ENCODE peak calls at places on chromosomes 16 and 17, in nine cellular contexts. I, L, D, V, T, K, M, F and S are unnamed samples.

GRCh38 chr17:59769891-59770290 is 62.4 kb downstream of the VMP1 start:
- DNase-seq in I (no peak), D (no peak), V (no peak), K (no peak), T (no peak), F (no peak), M (no peak), L (no peak), S (peak; percentile 31)

GRCh38 chr17:6209829-6210228 is 139.7 kb downstream of the WSCD1 start:
- DNase-seq in I (no peak), M (no peak), L (no peak), T (no peak), K (no peak), F (no peak), V (no peak), D (no peak), S (no peak)

GRCh38 chr17:80487511-80487910 is 11.1 kb upstream of the NPTX1 start:
- DNase-seq in D (no peak), K (no peak), T (no peak), F (no peak), I (no peak), L (no peak), V (no peak), M (no peak), S (no peak)

GRCh38 chr16:28097500-28097899 is 34.0 kb upstream of the GSG1L start:
- DNase-seq in F (no peak), K (no peak), T (no peak), V (no peak), I (no peak), D (no peak), M (no peak), L (no peak), S (no peak)

GRCh38 chr17:32264140-32264799 is 1.4 kb upstream of the RHBDL3 start:
- DNase-seq in L (no peak), V (peak; percentile 41), F (no peak), D (no peak), T (no peak), K (no peak), M (no peak), I (no peak), S (no peak)

GRCh38 chr17:16920628-16921020 is 51.3 kb downstream of the TNFRSF13B start:
- DNase-seq in L (no peak), I (no peak), D (no peak), M (no peak), V (no peak), K (no peak), F (no peak), T (no peak), S (no peak)

GRCh38 chr16:87360862-87361610 is 22.5 kb downstream of the FBXO31 start:
- DNase-seq in K (no peak), L (no peak), M (no peak), T (no peak), D (no peak), F (no peak), I (no peak), V (no peak), S (no peak)

GRCh38 chr16:2060346-2060745 is 12.6 kb downstream of the TSC2 start:
- DNase-seq in I (no peak), L (no peak), F (no peak), T (no peak), V (no peak), M (no peak), K (no peak), D (no peak), S (no peak)

GRCh38 chr17:51739245-51739886 is 419.1 kb downstream of the CA10 start:
- DNase-seq in L (no peak), F (no peak), I (no peak), V (no peak), T (no peak), K (no peak), M (no peak), D (no peak), S (no peak)

GRCh38 chr17:20223808-20224328 is 214.7 kb downstream of the SPECC1 start:
- DNase-seq in I (no peak), D (no peak), F (no peak), L (no peak), K (no peak), V (peak; percentile 36), T (no peak), M (peak; percentile 10), S (no peak)

GRCh38 chr17:75412455-75413317 is 7.2 kb upstream of the GRB2 start:
- DNase-seq in M (peak; percentile 62), T (peak; percentile 38), V (peak; percentile 75), D (peak; percentile 48), L (peak; percentile 76), I (peak; percentile 51), K (peak; percentile 60), F (no peak), S (peak; percentile 57)

GRCh38 chr17:82736511-82737185 is 1.2 kb downstream of the FN3K start:
- DNase-seq in M (no peak), K (no peak), I (no peak), D (no peak), F (no peak), T (no peak), V (no peak), L (no peak), S (no peak)

GRCh38 chr17:43477832-43478634 is 5.7 kb upstream of the DHX8 start:
- DNase-seq in M (no peak), D (no peak), F (no peak), K (no peak), T (no peak), V (no peak), L (no peak), I (no peak), S (no peak)

GRCh38 chr17:51322390-51323029 is 62.2 kb downstream of the UTP18 start:
- DNase-seq in M (peak; percentile 7), V (peak; percentile 70), T (no peak), D (no peak), I (no peak), L (peak; percentile 14), K (no peak), F (no peak), S (peak; percentile 12)

GRCh38 chr16:79610771-79611170 is 10.2 kb upstream of the MAF start:
- DNase-seq in L (peak; percentile 44), V (no peak), K (no peak), F (no peak), M (no peak), D (no peak), T (no peak), I (no peak), S (peak; percentile 70)

GRCh38 chr17:74012465-74012864 is 191.0 kb upstream of the RPL38 start:
- DNase-seq in M (no peak), V (no peak), L (no peak), I (no peak), K (peak; percentile 23), T (peak; percentile 4), F (no peak), D (no peak), S (no peak)

GRCh38 chr17:19273731-19274130 is 36.6 kb downstream of the EPN2 start:
- DNase-seq in T (no peak), D (no peak), V (no peak), L (no peak), K (no peak), I (no peak), M (no peak), F (no peak), S (peak; percentile 50)

GRCh38 chr17:66115246-66115645 is 76.7 kb downstream of the CEP112 start:
- DNase-seq in T (no peak), I (no peak), M (peak; percentile 43), L (peak; percentile 40), F (no peak), V (no peak), D (no peak), K (no peak), S (peak; percentile 1)

GRCh38 chr16:74226361-74226979 is 70.1 kb upstream of the PSMD7 start:
- DNase-seq in K (no peak), M (peak; percentile 31), F (no peak), D (no peak), I (no peak), V (peak; percentile 10), T (no peak), L (peak; percentile 12), S (no peak)

GRCh38 chr16:30535106-30535776 is 583 bp upstream of the ZNF747 start:
- DNase-seq in L (no peak), F (no peak), K (no peak), I (no peak), D (no peak), M (no peak), T (no peak), V (no peak), S (peak; percentile 15)

GRCh38 chr16:79843145-79843544 is 242.6 kb upstream of the MAF start:
- DNase-seq in L (no peak), T (no peak), V (no peak), K (no peak), M (no peak), D (no peak), I (no peak), F (no peak), S (no peak)

GRCh38 chr17:77770331-77771105 is 188.0 kb upstream of the TNRC6C start:
- DNase-seq in D (no peak), M (peak; percentile 79), T (no peak), V (peak; percentile 32), F (no peak), K (no peak), I (no peak), L (peak; percentile 33), S (peak; percentile 50)

GRCh38 chr17:52148969-52149351 is 9.6 kb downstream of the CA10 start:
- DNase-seq in V (no peak), L (no peak), M (no peak), D (no peak), I (no peak), T (no peak), K (no peak), F (no peak), S (no peak)

GRCh38 chr16:9836118-9836736 is 346.0 kb downstream of the GRIN2A start:
- DNase-seq in L (peak; percentile 7), T (no peak), F (no peak), I (peak; percentile 37), K (no peak), V (no peak), D (no peak), M (no peak), S (no peak)

GRCh38 chr17:2876467-2876866 is 80.2 kb downstream of the RAP1GAP2 start:
- DNase-seq in M (no peak), D (no peak), L (no peak), K (no peak), F (no peak), I (no peak), T (no peak), V (no peak), S (no peak)

GRCh38 chr16:23505180-23505665 is 5.1 kb downstream of the GGA2 start:
- DNase-seq in F (no peak), I (no peak), K (no peak), M (no peak), V (no peak), D (no peak), L (no peak), T (no peak), S (no peak)

GRCh38 chr17:5049314-5049819 is 14.1 kb upstream of the SLC52A1 start:
- DNase-seq in D (peak; percentile 76), T (no peak), V (no peak), K (peak; percentile 77), L (peak; percentile 45), I (no peak), F (no peak), M (no peak), S (no peak)

GRCh38 chr16:68732068-68732680 is 4.9 kb upstream of the CDH1 start:
- DNase-seq in V (peak; percentile 68), L (no peak), K (no peak), T (no peak), F (no peak), D (no peak), M (no peak), I (no peak), S (peak; percentile 23)